ENCODE peak calls at places on chromosomes 12 and 14, in four cellular contexts. One of them, this sample, is unnamed.

GRCh38 chr12:52280319-52280795 is 5.9 kb downstream of the KRT86 start:
- DNase-seq in HCEC 1CT: peak; percentile 94
- DNase-seq in nucleus accumbens: no peak
- DNase-seq in GM06990: no peak
- DNase-seq in this sample: peak; percentile 35

GRCh38 chr12:19437996-19438395 is 1.3 kb upstream of the AEBP2 start:
- DNase-seq in nucleus accumbens: no peak
- DNase-seq in HCEC 1CT: no peak
- DNase-seq in GM06990: no peak
- DNase-seq in this sample: no peak

GRCh38 chr14:104604461-104605449 is at the start of gene TMEM179:
- DNase-seq in GM06990: no peak
- DNase-seq in HCEC 1CT: no peak
- DNase-seq in nucleus accumbens: no peak
- DNase-seq in this sample: peak; percentile 34

GRCh38 chr12:5383961-5384360 is 47.9 kb upstream of the NTF3 start:
- DNase-seq in GM06990: no peak
- DNase-seq in HCEC 1CT: no peak
- DNase-seq in nucleus accumbens: no peak
- DNase-seq in this sample: no peak

GRCh38 chr12:122867701-122868461 is 28.0 kb downstream of the VPS37B start:
- DNase-seq in HCEC 1CT: no peak
- DNase-seq in GM06990: no peak
- DNase-seq in nucleus accumbens: no peak
- DNase-seq in this sample: peak; percentile 83

GRCh38 chr12:120581998-120582397 is 796 bp upstream of the POP5 start:
- DNase-seq in HCEC 1CT: no peak
- DNase-seq in nucleus accumbens: no peak
- DNase-seq in GM06990: no peak
- DNase-seq in this sample: no peak

GRCh38 chr12:120474092-120474960 is 4.8 kb upstream of the SRSF9 start:
- DNase-seq in HCEC 1CT: peak; percentile 65
- DNase-seq in nucleus accumbens: no peak
- DNase-seq in GM06990: no peak
- DNase-seq in this sample: no peak

GRCh38 chr12:105775351-105775750 is 363.4 kb downstream of the NUAK1 start:
- DNase-seq in nucleus accumbens: no peak
- DNase-seq in HCEC 1CT: no peak
- DNase-seq in GM06990: no peak
- DNase-seq in this sample: no peak

GRCh38 chr12:3271639-3272038 is 194.5 kb downstream of the TSPAN9 start:
- DNase-seq in GM06990: no peak
- DNase-seq in nucleus accumbens: no peak
- DNase-seq in HCEC 1CT: no peak
- DNase-seq in this sample: no peak

This sample was measured in spleen.